ENCODE peak calls at places on chromosome 6, in seven cellular contexts. U is neuronal stem cell, F is H9, H is IMR-90, M is H1, D is mesenchymal stem cell, W is trophoblast cell. T is an unnamed sample.

GRCh38 chr6:106247733-106248132 is 77.8 kb downstream of the ATG5 start:
- DNase-seq in H (no peak), W (no peak), U (no peak), F (no peak), D (no peak), M (no peak), T (no peak)

GRCh38 chr6:56555438-56555872 is 87.2 kb downstream of the DST start:
- DNase-seq in U (no peak), W (no peak), F (no peak), D (peak), M (no peak), H (peak), T (peak)

GRCh38 chr6:90028080-90028778 is 134.0 kb downstream of the GJA10 start:
- DNase-seq in H (no peak), F (no peak), U (no peak), M (no peak), D (no peak), W (no peak), T (no peak)

GRCh38 chr6:162244031-162244430 is 483.5 kb downstream of the PRKN start:
- DNase-seq in H (no peak), W (no peak), U (no peak), M (no peak), D (no peak), F (no peak), T (no peak)

GRCh38 chr6:31581511-31582229 is 554 bp downstream of the LTB start:
- DNase-seq in M (no peak), W (no peak), D (no peak), U (peak), F (no peak), H (no peak), T (no peak)

GRCh38 chr6:161480416-161481165 is 206.7 kb upstream of the AGPAT4 start:
- DNase-seq in D (no peak), M (no peak), W (no peak), H (no peak), F (no peak), U (no peak), T (no peak)

GRCh38 chr6:6587696-6588063 is 840 bp upstream of the LY86 start:
- DNase-seq in W (no peak), F (no peak), U (no peak), M (no peak), H (no peak), D (no peak), T (no peak)

GRCh38 chr6:87473419-87473903 is 687 bp downstream of the SLC35A1 start:
- DNase-seq in W (peak), M (no peak), D (peak), F (no peak), U (no peak), H (peak), T (no peak)

GRCh38 chr6:146103416-146104072 is 74.7 kb downstream of the GRM1 start:
- DNase-seq in H (no peak), F (no peak), W (no peak), U (no peak), M (no peak), D (no peak), T (peak)

GRCh38 chr6:134546962-134547645 is 229.2 kb upstream of the SGK1 start:
- DNase-seq in D (no peak), W (no peak), U (no peak), M (no peak), F (no peak), H (no peak), T (no peak)

GRCh38 chr6:168935628-168936010 is 318.0 kb downstream of the THBS2 start:
- DNase-seq in W (no peak), H (no peak), F (no peak), M (no peak), U (no peak), D (no peak), T (no peak)

GRCh38 chr6:71879016-71879415 is 7.3 kb upstream of the RIMS1 start:
- DNase-seq in F (no peak), U (no peak), M (no peak), D (no peak), H (peak), W (no peak), T (no peak)

GRCh38 chr6:88374556-88374955 is 208.4 kb upstream of the CNR1 start:
- DNase-seq in D (no peak), F (no peak), M (no peak), H (no peak), W (no peak), U (no peak), T (no peak)

DNA sequence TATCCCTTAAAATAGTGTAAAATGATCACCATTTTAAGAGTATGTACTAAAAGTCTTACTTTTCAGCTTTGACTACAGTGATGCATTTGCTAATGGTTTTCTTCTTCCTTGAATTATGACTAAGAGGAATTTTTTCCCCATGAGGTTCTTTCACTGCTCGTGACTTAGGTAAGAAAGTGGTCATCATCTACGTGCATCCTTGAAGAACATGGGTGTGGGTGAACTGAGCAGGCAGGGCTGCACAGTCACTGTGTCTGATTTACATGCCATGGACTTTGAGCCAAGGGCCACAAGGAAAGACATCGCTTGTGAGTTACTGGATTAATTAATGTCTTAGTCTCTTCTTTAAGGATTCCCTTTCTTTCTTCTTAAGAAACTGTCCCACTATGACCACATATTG is 33.3 kb downstream of the NQO2 start:
- DNase-seq in M (no peak), F (no peak), U (no peak), W (no peak), D (no peak), H (peak), T (no peak)
- H4K8ac ChIP-seq in M (no peak), F (no peak), U (no peak), W (no peak), D (no peak), H (no peak), T (no peak)

DNA sequence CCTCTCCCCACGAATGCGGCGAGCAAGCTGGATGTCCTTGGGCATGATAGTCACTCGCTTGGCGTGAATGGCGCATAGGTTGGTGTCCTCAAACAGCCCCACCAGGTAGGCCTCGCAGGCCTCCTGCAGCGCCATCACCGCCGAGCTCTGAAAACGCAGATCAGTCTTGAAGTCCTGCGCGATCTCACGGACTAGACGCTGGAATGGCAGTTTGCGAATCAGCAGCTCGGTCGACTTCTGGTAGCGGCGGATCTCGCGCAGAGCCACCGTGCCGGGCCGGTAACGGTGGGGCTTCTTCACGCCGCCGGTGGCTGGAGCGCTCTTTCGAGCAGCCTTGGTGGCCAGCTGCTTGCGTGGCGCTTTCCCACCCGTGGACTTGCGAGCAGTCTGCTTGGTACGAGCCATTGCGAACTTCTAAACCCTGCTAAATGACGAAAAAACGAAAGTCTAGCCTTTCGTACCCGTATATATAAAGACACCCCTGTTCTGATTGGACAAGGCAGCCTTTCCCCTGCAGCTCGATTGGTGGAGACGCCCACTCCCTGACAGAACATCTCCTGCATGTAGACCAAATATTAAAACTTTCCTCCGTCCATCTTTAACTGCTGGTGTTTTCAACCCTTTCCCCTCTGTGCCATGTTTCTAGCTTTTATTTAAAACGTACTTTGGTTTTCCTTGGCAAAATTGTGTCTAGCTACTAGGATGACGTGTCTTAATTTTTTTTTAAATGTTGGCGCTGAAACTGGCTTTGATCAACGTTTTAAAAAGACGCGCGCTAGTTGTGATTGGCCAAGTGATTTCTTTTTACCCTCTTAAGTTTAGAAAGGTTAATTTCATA is 109.8 kb downstream of the HFE start:
- DNase-seq in U (peak), W (peak), H (peak), D (peak), M (no peak), F (peak), T (peak)
- H4K8ac ChIP-seq in U (no peak), W (no peak), H (no peak), D (no peak), M (peak), F (no peak), T (no peak)

GRCh38 chr6:164013480-164014208 is 599.1 kb downstream of the QKI start:
- DNase-seq in F (no peak), U (no peak), M (no peak), W (peak), D (no peak), H (no peak), T (no peak)
- H4K8ac ChIP-seq in F (no peak), U (no peak), M (no peak), W (no peak), D (no peak), H (no peak), T (no peak)

DNA sequence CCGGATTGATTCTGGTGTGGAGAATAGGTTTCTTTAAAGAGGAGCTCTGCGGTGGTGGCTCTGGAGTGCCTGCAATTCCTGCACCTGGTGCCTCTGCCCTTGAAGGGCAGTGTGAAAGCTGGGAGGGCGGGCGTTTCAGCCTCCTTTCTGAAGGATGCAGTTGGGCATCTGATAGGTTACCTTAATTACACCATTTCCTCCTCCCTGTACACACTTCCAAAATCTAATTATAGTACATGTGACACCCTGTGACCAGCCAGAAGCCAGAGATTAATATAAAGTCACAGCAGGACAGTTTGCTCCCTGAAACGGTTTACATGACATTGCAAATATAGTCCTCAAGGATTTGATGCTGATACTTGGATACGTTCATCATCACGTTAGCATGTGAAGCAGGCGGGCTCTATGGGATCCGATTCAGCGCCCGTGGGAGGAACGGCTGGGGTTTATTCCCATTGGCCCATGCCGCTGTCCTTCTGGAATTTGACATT is 548.2 kb downstream of the QKI start:
- DNase-seq in F (no peak), H (no peak), D (no peak), W (no peak), U (no peak), M (no peak), T (no peak)
- H4K8ac ChIP-seq in F (no peak), H (no peak), D (no peak), W (no peak), U (no peak), M (no peak), T (no peak)

GRCh38 chr6:45717715-45718114 is 297.9 kb downstream of the CLIC5 start:
- DNase-seq in W (no peak), H (no peak), U (no peak), F (no peak), D (no peak), M (no peak), T (no peak)
- H4K8ac ChIP-seq in W (no peak), H (no peak), U (no peak), F (no peak), D (no peak), M (no peak), T (no peak)

GRCh38 chr6:13688692-13689196 is 22.9 kb downstream of the RANBP9 start:
- DNase-seq in W (peak), U (no peak), H (no peak), D (no peak), F (no peak), M (no peak), T (no peak)
- H4K8ac ChIP-seq in W (no peak), U (no peak), H (no peak), D (no peak), F (no peak), M (no peak), T (no peak)

GRCh38 chr6:54775586-54775985 is 71.0 kb upstream of the FAM83B start:
- DNase-seq in U (no peak), M (no peak), W (no peak), D (no peak), H (peak), F (no peak), T (no peak)
- H4K8ac ChIP-seq in U (no peak), M (no peak), W (no peak), D (no peak), H (no peak), F (no peak), T (no peak)

GRCh38 chr6:149614352-149614751 is 34.2 kb downstream of the KATNA1 start:
- DNase-seq in M (no peak), U (no peak), F (no peak), W (peak), H (peak), D (no peak), T (no peak)

DNA sequence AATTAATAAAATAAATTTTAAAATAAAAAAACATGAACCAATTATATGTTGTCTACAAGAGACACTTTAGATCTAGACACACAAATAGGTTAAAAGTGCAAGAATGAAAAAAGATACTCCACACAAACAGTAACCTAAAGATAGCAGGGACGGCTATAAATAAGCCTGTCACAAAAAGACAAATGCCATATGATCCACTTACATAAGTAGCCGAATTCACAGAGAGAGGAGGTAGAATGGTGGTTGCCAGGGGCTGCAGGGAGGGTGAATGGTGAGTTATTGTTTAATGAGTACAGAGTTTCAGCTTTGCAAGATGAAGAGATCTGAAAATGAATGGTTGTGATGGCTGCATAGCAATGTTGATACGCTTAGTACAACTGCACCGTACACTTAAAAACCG is 32.7 kb downstream of the KATNA1 start:
- DNase-seq in M (no peak), U (no peak), H (no peak), D (no peak), F (no peak), W (no peak), T (no peak)
- H4K8ac ChIP-seq in M (no peak), U (no peak), H (no peak), D (no peak), F (no peak), W (no peak), T (no peak)

DNA sequence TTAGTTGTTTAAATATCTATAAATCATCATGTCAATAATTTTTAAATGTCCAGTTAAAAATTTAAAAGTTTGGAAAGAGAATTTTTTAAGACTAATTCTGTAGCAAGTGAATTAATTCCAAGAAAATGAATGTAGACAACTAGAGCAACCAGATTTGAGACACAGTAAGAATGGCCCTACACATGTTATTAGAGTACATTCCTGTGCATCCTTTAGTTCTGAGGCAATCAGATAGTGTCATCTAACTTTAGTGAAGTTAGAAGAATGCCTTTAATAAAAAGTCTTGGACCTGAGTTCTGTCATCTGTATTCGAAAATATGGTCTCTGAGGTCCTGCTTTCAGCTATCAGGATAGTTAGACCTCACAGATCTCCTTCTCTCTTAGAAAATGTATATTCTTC is 63.7 kb downstream of the HIVEP2 start:
- DNase-seq in H (peak), W (peak), D (no peak), F (no peak), M (no peak), U (no peak), T (no peak)
- H4K8ac ChIP-seq in H (no peak), W (no peak), D (no peak), F (no peak), M (no peak), U (no peak), T (no peak)

GRCh38 chr6:8513174-8513573 is 77.8 kb upstream of the SLC35B3 start:
- DNase-seq in W (no peak), U (no peak), M (no peak), D (no peak), F (no peak), H (no peak), T (no peak)
- H4K8ac ChIP-seq in W (no peak), U (no peak), M (no peak), D (no peak), F (no peak), H (no peak), T (no peak)

T was measured in mesendoderm.